ENCODE peak calls at places on chromosomes 6 and 20, in eight cellular contexts. W is hepatocyte, T is retina, O is HL-60, J is LoVo, Z is sigmoid colon, F is cerebellum, Y is IMR-90. U is an unnamed sample.

GRCh38 chr6:12851123-12851695 is 134.6 kb downstream of the PHACTR1 start:
- DNase-seq in Z (no peak), J (no peak), F (no peak), W (no peak), O (no peak), Y (no peak), T (no peak), U (no peak)

GRCh38 chr6:41489284-41489851 is 56.8 kb upstream of the FOXP4 start:
- DNase-seq in T (peak), F (no peak), Z (no peak), O (no peak), J (no peak), W (peak), Y (peak), U (no peak)

GRCh38 chr20:16205505-16205904 is 367.7 kb downstream of the KIF16B start:
- DNase-seq in J (no peak), Z (no peak), F (no peak), Y (no peak), T (no peak), W (no peak), O (no peak), U (no peak)

GRCh38 chr20:31918471-31919105 is 33.3 kb downstream of the PDRG1 start:
- DNase-seq in O (no peak), Z (peak), T (no peak), W (peak), J (no peak), F (no peak), Y (peak), U (no peak)

GRCh38 chr6:150203378-150203777 is 60.5 kb downstream of the PPP1R14C start:
- DNase-seq in Y (no peak), F (no peak), J (no peak), Z (no peak), W (no peak), O (no peak), T (no peak), U (no peak)

GRCh38 chr20:35466856-35467255 is 11.5 kb downstream of the CEP250 start:
- DNase-seq in O (no peak), W (no peak), J (no peak), Y (no peak), F (no peak), T (no peak), Z (no peak), U (no peak)

GRCh38 chr20:63098195-63098810 is 91.5 kb upstream of the BHLHE23 start:
- DNase-seq in F (no peak), O (no peak), Z (peak), J (no peak), T (no peak), W (no peak), Y (no peak), U (no peak)

GRCh38 chr6:13614126-13614925 is 809 bp upstream of the NOL7 start:
- DNase-seq in F (no peak), Z (peak), W (peak), Y (no peak), O (peak), T (no peak), J (peak), U (peak)

GRCh38 chr6:170282512-170283158 is 8.2 kb downstream of the DLL1 start:
- DNase-seq in J (no peak), Z (peak), Y (no peak), W (no peak), T (no peak), O (no peak), F (no peak), U (no peak)

GRCh38 chr20:49433387-49433786 is 49.1 kb downstream of the KCNB1 start:
- DNase-seq in W (no peak), Y (no peak), O (no peak), T (no peak), F (no peak), Z (no peak), J (no peak), U (no peak)

GRCh38 chr6:53547166-53547814 is 2.4 kb upstream of the GCLC start:
- DNase-seq in W (peak), T (no peak), O (no peak), F (no peak), Z (no peak), J (no peak), Y (no peak), U (no peak)

GRCh38 chr6:79656134-79656533 is 25.0 kb downstream of the SH3BGRL2 start:
- DNase-seq in W (no peak), O (no peak), Z (no peak), J (no peak), F (no peak), Y (no peak), T (no peak), U (no peak)

GRCh38 chr6:137210903-137211302 is 8.3 kb downstream of the IFNGR1 start:
- DNase-seq in F (no peak), Z (no peak), J (no peak), W (no peak), T (no peak), Y (peak), O (peak), U (no peak)

GRCh38 chr20:50967621-50968020 is 9.0 kb downstream of the MOCS3 start:
- DNase-seq in T (peak), Z (no peak), W (no peak), O (no peak), F (peak), Y (no peak), J (no peak), U (peak)

GRCh38 chr20:30286157-30286556 is 971.3 kb upstream of the DEFB115 start:
- DNase-seq in O (no peak), Y (no peak), Z (no peak), W (no peak), J (no peak), F (no peak), T (no peak), U (peak)

U was measured in glutamatergic neuron.